ENCODE peak calls at places on chromosome 14, in eight cellular contexts. K is endothelial cell, O is A549, U is cardiac muscle cell, P is hepatocyte, S is dorsolateral prefrontal cortex, M is gastrocnemius medialis, Y is fibroblast of mammary gland. E is an unnamed sample.

GRCh38 chr14:59297070-59297766 is 108.8 kb downstream of the DAAM1 start:
- DNase-seq in O (no peak), S (no peak), P (no peak), U (peak), K (no peak), M (no peak), Y (no peak), E (no peak)

GRCh38 chr14:33781267-33781666 is 169.6 kb downstream of the EGLN3 start:
- DNase-seq in P (no peak), M (no peak), S (no peak), O (no peak), K (no peak), U (peak), Y (no peak), E (peak)

GRCh38 chr14:93789366-93790130 is 1.3 kb upstream of the PRIMA1 start:
- DNase-seq in P (no peak), U (no peak), M (no peak), O (no peak), Y (no peak), K (no peak), S (no peak), E (no peak)

GRCh38 chr14:103113774-103114173 is 9.5 kb upstream of the TNFAIP2 start:
- DNase-seq in K (no peak), Y (no peak), M (no peak), O (no peak), U (no peak), S (no peak), P (no peak), E (no peak)

GRCh38 chr14:22892488-22892887 is 9.5 kb downstream of the REM2 start:
- DNase-seq in S (no peak), M (no peak), P (no peak), Y (no peak), K (no peak), O (no peak), U (no peak), E (no peak)

GRCh38 chr14:94334837-94335236 is 11.7 kb upstream of the SERPINA6 start:
- DNase-seq in P (no peak), U (no peak), O (no peak), S (no peak), K (no peak), Y (peak), M (no peak), E (peak)

GRCh38 chr14:64654072-64654899 is 49.9 kb upstream of the PLEKHG3 start:
- DNase-seq in O (peak), P (peak), K (no peak), M (no peak), U (peak), Y (peak), S (no peak), E (peak)

GRCh38 chr14:102472815-102473158 is 36.8 kb downstream of the ANKRD9 start:
- DNase-seq in K (no peak), S (no peak), O (no peak), M (peak), P (no peak), U (no peak), Y (no peak), E (no peak)

GRCh38 chr14:69672372-69672771 is 61.0 kb downstream of the SUSD6 start:
- DNase-seq in U (no peak), K (no peak), Y (no peak), O (no peak), P (no peak), M (no peak), S (no peak), E (no peak)

GRCh38 chr14:101880016-101880297 is 84.4 kb upstream of the DYNC1H1 start:
- DNase-seq in S (no peak), U (no peak), K (no peak), O (no peak), M (no peak), P (no peak), Y (no peak), E (no peak)

GRCh38 chr14:59631237-59631636 is 54.6 kb upstream of the CCDC175 start:
- DNase-seq in K (peak), S (no peak), M (no peak), P (no peak), Y (peak), O (peak), U (peak), E (no peak)

GRCh38 chr14:38556321-38556720 is 300.4 kb upstream of the CLEC14A start:
- DNase-seq in S (no peak), U (no peak), P (no peak), O (no peak), K (no peak), Y (no peak), M (no peak), E (no peak)

DNA sequence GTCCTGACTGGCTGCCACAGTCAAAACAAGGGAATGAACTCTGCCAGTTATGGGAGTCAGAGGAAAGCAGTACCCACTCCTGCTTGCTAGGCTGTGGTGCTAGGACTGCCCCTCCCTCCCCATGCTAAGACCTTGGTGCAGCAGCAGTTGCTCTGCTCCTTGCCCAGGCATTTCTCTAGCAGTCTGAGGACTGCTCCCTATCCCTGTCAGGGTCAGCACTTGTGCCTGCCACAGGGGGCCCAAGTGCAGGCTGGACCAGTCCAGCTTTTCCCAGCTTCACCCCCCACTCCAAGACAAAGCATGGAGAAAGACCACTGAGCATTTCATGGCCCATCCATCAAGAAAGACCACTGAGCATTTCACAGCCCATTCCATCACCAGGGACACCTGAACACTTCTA is 305.8 kb upstream of the CLEC14A start:
- DNase-seq in M (no peak), Y (no peak), O (no peak), P (no peak), U (no peak), S (no peak), K (no peak), E (no peak)
- TF ChIP-seq CTCF in M (no peak), Y (no peak), O (no peak), P (no peak), U (no peak), S (no peak), K (no peak), E (no peak)

GRCh38 chr14:36580856-36581831 is 1.3 kb downstream of the NKX2-8 start:
- DNase-seq in S (no peak), U (peak), P (peak), K (peak), O (peak), Y (peak), M (no peak), E (peak)
- TF ChIP-seq CTCF in S (no peak), U (no peak), P (no peak), K (no peak), O (no peak), Y (no peak), M (no peak), E (no peak)

GRCh38 chr14:68657300-68658028 is 135.4 kb downstream of the ZFP36L1 start:
- DNase-seq in K (no peak), S (no peak), O (no peak), P (no peak), M (no peak), Y (no peak), U (no peak), E (no peak)

GRCh38 chr14:68654471-68654941 is 138.4 kb downstream of the ZFP36L1 start:
- DNase-seq in M (no peak), Y (no peak), P (no peak), K (no peak), U (peak), O (no peak), S (no peak), E (no peak)

GRCh38 chr14:68656452-68656851 is 136.4 kb downstream of the ZFP36L1 start:
- DNase-seq in P (no peak), S (no peak), O (no peak), K (no peak), U (no peak), Y (no peak), M (no peak), E (no peak)

GRCh38 chr14:68655021-68655811 is 137.7 kb downstream of the ZFP36L1 start:
- DNase-seq in K (no peak), M (no peak), P (no peak), S (no peak), U (peak), O (no peak), Y (no peak), E (peak)

GRCh38 chr14:68655961-68656360 is 136.9 kb downstream of the ZFP36L1 start:
- DNase-seq in Y (no peak), U (no peak), P (peak), K (no peak), M (no peak), S (no peak), O (peak), E (no peak)
- TF ChIP-seq CTCF in Y (no peak), U (no peak), P (peak), K (no peak), M (peak), S (peak), O (peak), E (peak)

GRCh38 chr14:62118461-62118860 is 356.2 kb downstream of the SNAPC1 start:
- DNase-seq in S (no peak), M (no peak), K (no peak), P (no peak), O (no peak), U (no peak), Y (no peak), E (no peak)

GRCh38 chr14:62117718-62118164 is 355.5 kb downstream of the SNAPC1 start:
- DNase-seq in K (no peak), Y (no peak), P (no peak), M (no peak), S (no peak), O (no peak), U (no peak), E (no peak)

GRCh38 chr14:62118871-62119270 is 356.7 kb downstream of the SNAPC1 start:
- DNase-seq in M (no peak), K (no peak), P (no peak), S (no peak), O (no peak), Y (no peak), U (no peak), E (no peak)

DNA sequence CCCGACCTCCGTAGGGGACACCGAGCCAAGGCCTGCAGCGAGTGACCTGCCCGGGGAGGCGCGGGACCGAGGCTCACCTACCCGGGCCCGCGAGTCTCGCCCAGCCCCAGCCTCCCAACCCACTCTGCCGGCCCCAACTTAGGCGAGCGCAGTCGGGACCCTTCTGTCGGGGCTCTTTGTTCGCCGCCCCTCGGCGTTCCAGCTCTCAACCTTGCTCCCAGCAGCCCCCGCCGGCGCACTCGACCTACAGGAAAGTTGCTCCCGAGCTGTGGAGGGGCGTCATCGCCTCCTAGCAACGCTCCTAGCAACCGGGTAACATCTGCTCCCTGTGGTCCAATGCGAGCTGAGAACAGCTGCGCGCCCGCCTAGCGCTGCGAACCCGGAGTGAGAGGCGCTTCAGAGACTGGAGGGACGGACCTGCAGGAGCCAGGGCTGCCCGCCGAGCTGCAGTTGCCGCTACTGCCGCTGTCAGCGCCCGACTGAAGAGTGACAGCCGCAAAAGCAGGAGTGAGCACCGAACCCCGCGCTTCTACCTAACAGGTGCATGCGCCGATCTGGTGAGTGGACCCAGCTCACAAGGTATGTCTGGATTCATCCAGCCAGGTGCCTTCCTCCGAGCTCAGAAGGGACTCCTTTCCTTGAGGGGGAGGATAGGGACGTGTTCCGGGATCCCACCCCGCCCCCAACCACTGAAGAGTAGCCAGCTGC is 354.9 kb downstream of the SNAPC1 start:
- DNase-seq in Y (peak), P (peak), K (peak), M (peak), O (peak), S (peak), U (peak), E (peak)
- TF ChIP-seq CTCF in Y (no peak), P (peak), K (peak), M (no peak), O (no peak), S (peak), U (peak), E (peak)

E was measured in foreskin fibroblast.